ENCODE peak calls at places on chromosomes 7 and 10, in six cellular contexts. T is epithelial cell of esophagus, Z is keratinocyte, R is astrocyte of the cerebellum, J is adrenal gland, S is Panc1. D is an unnamed sample.

GRCh38 chr10:48527691-48528212 is 77.1 kb downstream of the ARHGAP22 start:
- DNase-seq in T (no peak), Z (no peak), R (no peak), J (no peak), S (no peak), D (no peak)

GRCh38 chr7:38539477-38540081 is 91.6 kb downstream of the AMPH start:
- DNase-seq in T (no peak), Z (no peak), R (no peak), J (no peak), S (no peak), D (no peak)

GRCh38 chr7:22589641-22590141 is 89.7 kb upstream of the STEAP1B start:
- DNase-seq in T (no peak), Z (no peak), R (peak; percentile 88), J (peak; percentile 45), S (no peak), D (no peak)

GRCh38 chr7:136998495-136998894 is 130.0 kb downstream of the CHRM2 start:
- DNase-seq in T (no peak), Z (no peak), R (no peak), J (no peak), S (peak; percentile 80), D (no peak)

GRCh38 chr10:17586741-17587720 is 30.1 kb downstream of the HACD1 start:
- DNase-seq in T (peak; percentile 25), Z (no peak), R (no peak), J (no peak), S (no peak), D (no peak)

GRCh38 chr10:3906511-3907111 is 121.6 kb upstream of the KLF6 start:
- DNase-seq in T (no peak), Z (no peak), R (peak; percentile 63), J (no peak), S (peak; percentile 89), D (no peak)

GRCh38 chr10:98516352-98516751 is 69.6 kb upstream of the HPS1 start:
- DNase-seq in T (no peak), Z (no peak), R (no peak), J (no peak), S (no peak), D (no peak)

GRCh38 chr10:104824378-104825006 is 183.4 kb downstream of the SORCS3 start:
- DNase-seq in T (peak; percentile 64), Z (no peak), R (peak; percentile 41), J (peak; percentile 23), S (no peak), D (no peak)

GRCh38 chr7:146922777-146923176 is 806.2 kb downstream of the CNTNAP2 start:
- DNase-seq in T (no peak), Z (no peak), R (no peak), J (no peak), S (no peak), D (no peak)

GRCh38 chr10:104456817-104457657 is 103.4 kb downstream of the CFAP58 start:
- DNase-seq in T (no peak), Z (no peak), R (no peak), J (no peak), S (no peak), D (no peak)

GRCh38 chr7:106285801-106286492 is 1.2 kb upstream of the NAMPT start:
- DNase-seq in T (no peak), Z (no peak), R (peak; percentile 20), J (no peak), S (peak; percentile 25), D (no peak)

GRCh38 chr10:87585565-87586514 is 73.8 kb upstream of the PAPSS2 start:
- DNase-seq in T (peak; percentile 93), Z (peak; percentile 30), R (peak; percentile 40), J (peak; percentile 34), S (peak; percentile 35), D (peak; percentile 93)

GRCh38 chr7:44094796-44095592 is 9.2 kb upstream of the AEBP1 start:
- DNase-seq in T (no peak), Z (no peak), R (no peak), J (no peak), S (no peak), D (no peak)

GRCh38 chr7:102991540-102992214 is 78.9 kb downstream of the LRRC17 start:
- DNase-seq in T (peak; percentile 96), Z (peak; percentile 64), R (peak; percentile 94), J (peak; percentile 29), S (peak; percentile 96), D (peak; percentile 89)

GRCh38 chr10:31062856-31063255 is 31.2 kb upstream of the ZNF438 start:
- DNase-seq in T (peak; percentile 24), Z (no peak), R (no peak), J (no peak), S (no peak), D (no peak)

GRCh38 chr7:16745645-16746044 is 7.9 kb upstream of the TSPAN13 start:
- DNase-seq in T (no peak), Z (no peak), R (no peak), J (no peak), S (no peak), D (no peak)

GRCh38 chr10:10865303-10865702 is 152.4 kb upstream of the CELF2 start:
- DNase-seq in T (peak; percentile 51), Z (no peak), R (no peak), J (no peak), S (no peak), D (no peak)

GRCh38 chr7:93958216-93958615 is 36.7 kb downstream of the GNG11 start:
- DNase-seq in T (peak; percentile 4), Z (no peak), R (no peak), J (no peak), S (no peak), D (no peak)

GRCh38 chr7:15011289-15011688 is 108.7 kb upstream of the DGKB start:
- DNase-seq in T (no peak), Z (no peak), R (no peak), J (no peak), S (no peak), D (no peak)

GRCh38 chr7:45259227-45259596 is 101.6 kb downstream of the RAMP3 start:
- DNase-seq in T (no peak), Z (no peak), R (no peak), J (no peak), S (no peak), D (no peak)

GRCh38 chr7:142629588-142630260 is 119.5 kb upstream of the PRSS1 start:
- DNase-seq in T (peak; percentile 26), Z (no peak), R (peak; percentile 43), J (no peak), S (no peak), D (no peak)

GRCh38 chr7:4667776-4668509 is 14.2 kb upstream of the FOXK1 start:
- DNase-seq in T (no peak), Z (no peak), R (peak; percentile 97), J (no peak), S (no peak), D (no peak)

GRCh38 chr7:71131753-71132520 is at the start of gene GALNT17:
- DNase-seq in T (no peak), Z (no peak), R (no peak), J (no peak), S (no peak), D (no peak)

GRCh38 chr10:80075781-80076180 is 2.7 kb upstream of the TMEM254 start:
- DNase-seq in T (peak; percentile 92), Z (no peak), R (no peak), J (no peak), S (no peak), D (no peak)

GRCh38 chr7:152674860-152675760 is 831 bp downstream of the XRCC2 start:
- DNase-seq in T (peak; percentile 11), Z (no peak), R (no peak), J (no peak), S (no peak), D (no peak)

GRCh38 chr7:4681218-4681851 is 760 bp upstream of the FOXK1 start:
- DNase-seq in T (no peak), Z (no peak), R (no peak), J (no peak), S (no peak), D (no peak)

GRCh38 chr10:78672898-78673297 is 395.9 kb upstream of the ZMIZ1 start:
- DNase-seq in T (peak; percentile 47), Z (no peak), R (no peak), J (no peak), S (no peak), D (peak; percentile 56)

GRCh38 chr7:100720320-100720644 is at the start of gene EPO:
- DNase-seq in T (no peak), Z (no peak), R (no peak), J (no peak), S (no peak), D (no peak)
- H3K4me3 ChIP-seq in T (peak within 1 kb of the TSS; percentile 2), Z (no peak within 1 kb of the TSS), R (no peak within 1 kb of the TSS), J (no peak within 1 kb of the TSS), S (no peak within 1 kb of the TSS), D (no peak within 1 kb of the TSS)

DNA sequence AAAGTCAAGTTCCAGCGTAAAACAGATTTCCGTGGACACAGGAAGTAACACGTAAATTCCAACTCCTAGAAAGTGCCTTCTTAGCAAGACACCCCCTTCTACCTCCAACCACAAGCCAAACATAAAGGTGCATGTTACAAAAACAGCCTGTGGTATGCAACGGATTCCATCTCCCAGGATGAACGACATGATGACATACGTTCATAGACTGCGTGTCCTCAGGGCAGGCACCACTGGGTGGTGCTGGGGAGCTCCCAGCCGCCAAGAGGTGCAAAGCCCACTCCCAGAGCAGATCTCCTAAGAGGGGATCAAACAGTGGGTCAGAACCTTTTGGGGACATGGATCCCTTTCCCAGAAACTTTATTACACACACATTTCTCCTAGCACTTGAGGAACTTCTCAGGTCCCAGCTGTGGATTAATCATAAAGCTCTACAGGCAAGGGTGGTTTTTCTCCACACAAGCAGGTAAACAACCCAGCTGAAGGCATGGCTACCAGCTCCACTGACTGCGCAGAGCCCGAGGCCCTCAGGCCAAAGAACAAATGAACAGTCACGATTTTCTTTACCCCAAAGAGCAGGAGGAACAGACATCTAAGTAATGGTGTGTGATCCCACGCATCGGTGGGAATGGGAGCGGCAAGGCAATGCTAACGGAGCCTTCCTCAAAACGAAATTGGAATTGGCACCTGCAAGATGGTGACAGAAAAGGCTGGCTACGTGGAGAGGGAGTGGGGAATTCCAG is 13.8 kb downstream of the PSAP start:
- DNase-seq in T (no peak), Z (no peak), R (no peak), J (no peak), S (no peak), D (no peak)
- TF ChIP-seq CTCF in T (peak; percentile 32), Z (peak; percentile 65), R (peak; percentile 67), J (no peak), S (peak; percentile 93), D (peak; percentile 57)

GRCh38 chr7:120421151-120421651 is 148.2 kb downstream of the KCND2 start:
- DNase-seq in T (no peak), Z (no peak), R (no peak), J (no peak), S (no peak), D (no peak)
- H3K4me3 ChIP-seq in T (no peak overlapping the region), Z (no peak overlapping the region), R (no peak overlapping the region), J (no peak overlapping the region), S (no peak overlapping the region), D (no peak overlapping the region)

GRCh38 chr7:18590259-18590658 is 94.7 kb downstream of the HDAC9 start:
- DNase-seq in T (no peak), Z (no peak), R (no peak), J (no peak), S (no peak), D (no peak)

GRCh38 chr7:18593602-18594279 is 98.2 kb downstream of the HDAC9 start:
- DNase-seq in T (no peak), Z (no peak), R (no peak), J (no peak), S (no peak), D (no peak)

GRCh38 chr7:18590744-18591340 is 95.3 kb downstream of the HDAC9 start:
- DNase-seq in T (peak; percentile 56), Z (no peak), R (peak; percentile 68), J (no peak), S (peak; percentile 45), D (no peak)
- TF ChIP-seq CTCF in T (peak; percentile 65), Z (no peak), R (peak; percentile 50), J (peak; percentile 50), S (peak; percentile 78), D (peak; percentile 70)